ENCODE peak calls at places on chromosomes 6 and 20, in five cellular contexts. O is brain microvascular endothelial cell, I is NB4, U is choroid plexus epithelial cell, H is body of pancreas. N is an unnamed sample.

GRCh38 chr20:37194616-37195015 is 15.3 kb upstream of the MROH8 start:
- DNase-seq in I (no peak), H (peak), U (no peak), O (no peak), N (no peak)

GRCh38 chr6:166296035-166296883 is 11.9 kb downstream of the PRR18 start:
- DNase-seq in I (no peak), U (no peak), H (no peak), O (no peak), N (no peak)

GRCh38 chr6:44010411-44011349 is 116.6 kb downstream of the MRPL14 start:
- DNase-seq in U (peak), O (peak), I (peak), H (no peak), N (peak)

GRCh38 chr6:120526576-120526975 is 807.7 kb downstream of the TBC1D32 start:
- DNase-seq in H (no peak), I (no peak), O (no peak), U (no peak), N (no peak)

GRCh38 chr6:89281779-89282246 is 33.3 kb downstream of the GABRR2 start:
- DNase-seq in O (peak), U (peak), I (peak), H (no peak), N (no peak)

GRCh38 chr6:72865467-72865866 is 243.6 kb downstream of the KCNQ5 start:
- DNase-seq in I (no peak), O (peak), U (peak), H (no peak), N (peak)

GRCh38 chr6:159193923-159194322 is 24.7 kb downstream of the FNDC1 start:
- DNase-seq in U (no peak), H (no peak), O (no peak), I (peak), N (no peak)

GRCh38 chr6:149898966-149899365 is 1.1 kb upstream of the RAET1E start:
- DNase-seq in U (no peak), I (no peak), H (no peak), O (no peak), N (no peak)

GRCh38 chr6:47787620-47788497 is 6.0 kb downstream of the OPN5 start:
- DNase-seq in O (peak), H (peak), I (peak), U (peak), N (peak)

GRCh38 chr20:61742097-61742805 is 323.4 kb downstream of the TAF4 start:
- DNase-seq in O (no peak), H (no peak), U (peak), I (peak), N (no peak)

GRCh38 chr6:158047120-158047518 is 65.5 kb downstream of the SYNJ2 start:
- DNase-seq in U (no peak), I (peak), O (peak), H (no peak), N (no peak)

GRCh38 chr6:36657942-36658544 is 20.5 kb upstream of the CDKN1A start:
- DNase-seq in U (peak), H (no peak), I (no peak), O (peak), N (peak)

DNA sequence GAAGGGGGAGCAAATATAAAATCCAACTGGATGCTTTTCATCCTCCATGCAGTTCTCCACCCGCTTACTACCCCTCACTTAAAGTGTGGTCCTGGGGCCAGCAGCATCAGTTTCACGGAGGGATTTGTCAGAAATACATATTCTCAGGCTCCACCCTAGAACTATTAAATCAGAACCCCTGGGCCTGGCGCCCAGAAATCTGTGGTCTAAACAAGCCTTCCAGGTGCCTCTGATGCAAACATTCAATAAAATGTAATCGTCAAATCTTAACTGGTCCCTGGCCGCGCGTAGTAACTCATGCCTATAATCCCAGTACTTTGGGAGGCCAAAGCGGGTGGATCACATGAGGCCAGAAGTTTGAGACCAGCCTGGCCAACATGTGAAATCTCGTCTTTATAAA is 47.7 kb downstream of the ATXN1 start:
- DNase-seq in H (no peak), O (no peak), I (no peak), U (no peak), N (no peak)
- H3K4me3 ChIP-seq in H (no peak), O (no peak), I (peak), U (no peak), N (no peak)

GRCh38 chr6:31760790-31761189 is 1.7 kb upstream of the SAPCD1 start:
- DNase-seq in O (no peak), H (no peak), U (no peak), I (no peak), N (no peak)
- H3K4me3 ChIP-seq in O (no peak), H (no peak), U (no peak), I (no peak), N (no peak)

DNA sequence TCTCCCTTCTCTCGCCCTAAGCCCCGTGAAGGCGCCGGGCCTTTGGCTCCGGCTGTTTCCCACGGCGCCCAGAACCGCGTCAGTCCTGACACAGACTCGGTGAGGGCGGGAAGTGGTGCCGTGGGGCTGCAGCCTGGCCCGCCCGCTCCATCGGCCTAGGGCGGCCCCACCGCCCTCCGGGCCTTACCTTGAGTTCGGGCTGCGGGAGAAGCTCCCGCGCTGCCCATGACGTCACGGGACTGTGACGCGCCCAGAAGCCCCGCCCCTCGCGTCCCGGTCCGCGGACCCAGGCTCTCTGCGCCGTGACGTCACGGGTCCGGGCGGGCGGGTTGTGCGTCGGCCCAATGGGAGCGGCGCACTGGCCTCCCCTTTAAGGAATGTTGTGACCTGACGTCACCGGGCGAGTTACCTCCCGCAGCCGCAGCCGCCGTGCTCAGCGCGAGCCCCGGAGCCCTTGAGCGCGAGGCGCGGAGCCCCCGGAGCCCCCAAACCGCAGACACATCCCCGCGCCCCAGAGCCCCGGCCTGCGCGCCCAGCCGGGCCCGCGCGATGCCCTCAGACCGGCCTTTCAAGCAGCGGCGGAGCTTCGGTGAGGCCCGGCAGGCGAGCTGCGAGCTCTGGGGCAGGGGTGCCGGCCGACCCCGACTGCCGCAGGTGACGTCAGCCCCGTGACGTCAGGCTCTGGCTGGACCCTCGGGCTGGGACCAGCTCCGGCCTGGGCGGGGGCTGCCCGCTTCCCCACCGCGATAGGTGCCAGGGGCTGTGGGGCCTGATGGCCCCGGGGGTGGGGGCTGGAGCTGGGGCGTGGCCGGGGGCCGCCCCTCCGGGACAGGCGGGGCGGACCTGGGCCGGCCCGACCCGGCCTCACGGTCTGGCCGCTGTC is at the start of gene MAP1LC3A:
- DNase-seq in O (peak), U (peak), H (peak), I (no peak), N (peak)
- H3K4me3 ChIP-seq in O (peak), U (peak), H (peak), I (no peak), N (peak)

DNA sequence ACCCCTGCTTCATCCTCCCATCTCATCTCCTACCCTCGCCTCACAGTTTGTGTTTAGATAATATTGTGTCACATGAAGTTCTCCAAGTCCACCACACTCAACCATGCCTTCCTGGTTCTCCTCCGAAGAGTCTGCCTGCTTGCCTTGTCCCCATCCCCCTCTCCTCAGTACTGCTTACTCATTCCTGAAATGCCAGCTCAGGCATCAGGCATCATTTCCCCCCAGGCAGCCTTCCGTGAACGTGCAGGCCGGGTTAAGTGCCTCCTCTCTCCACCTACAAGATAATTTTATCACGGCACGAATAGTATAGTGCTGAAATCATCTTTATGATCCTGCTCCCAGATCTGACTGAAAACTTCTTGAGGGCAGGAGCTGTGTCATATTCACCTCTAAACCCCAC is 48.8 kb upstream of the BMP2 start:
- DNase-seq in H (no peak), U (peak), I (no peak), O (no peak), N (no peak)
- H3K4me3 ChIP-seq in H (no peak), U (no peak), I (no peak), O (no peak), N (no peak)

DNA sequence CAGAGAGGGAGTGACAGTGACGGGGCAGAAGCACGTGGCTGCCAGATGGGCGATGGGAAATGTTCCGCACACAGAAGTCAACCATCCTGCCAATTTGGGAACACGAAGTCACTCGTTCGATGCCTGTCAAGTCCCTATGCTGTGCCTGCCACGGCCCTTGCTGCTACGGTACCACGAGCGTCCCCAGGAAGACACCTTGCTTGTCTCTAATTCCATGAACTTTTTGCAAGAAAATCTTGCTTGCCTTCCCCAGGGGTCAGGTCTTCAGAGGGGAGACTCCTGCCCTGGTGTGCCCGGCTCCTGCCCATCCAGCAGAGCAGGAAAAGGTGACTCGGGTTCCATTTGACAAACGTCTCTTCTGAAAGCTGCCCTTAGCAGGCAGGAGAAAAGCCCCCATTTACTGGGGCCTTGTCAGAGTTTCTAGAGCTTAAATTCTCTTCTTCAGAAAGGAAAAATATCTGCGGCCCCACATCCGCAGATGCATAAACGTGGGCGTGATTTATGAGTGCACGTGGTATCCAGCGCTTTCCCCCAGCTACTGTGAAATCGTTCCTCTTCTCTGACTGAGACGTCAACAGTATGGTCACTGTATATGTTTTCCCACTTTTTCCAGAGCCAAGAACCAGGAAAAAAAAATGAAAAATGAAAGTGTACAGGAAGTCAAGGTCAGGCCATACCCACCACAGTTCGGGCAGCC is 16.8 kb upstream of the STX16 start:
- DNase-seq in U (no peak), H (no peak), O (no peak), I (no peak), N (peak)
- H3K4me3 ChIP-seq in U (no peak), H (no peak), O (no peak), I (no peak), N (no peak)

N was measured in skeletal muscle cell.